ENCODE peak calls at places on chromosomes 2 and 18, in six cellular contexts. One of them, this sample, is unnamed.

GRCh38 chr18:32360682-32361345 is 109.9 kb downstream of the GAREM1 start:
- DNase-seq in AG04450: no peak
- DNase-seq in mammary epithelial cell: no peak
- DNase-seq in IMR-90: no peak
- DNase-seq in endodermal cell: no peak
- DNase-seq in brain microvascular endothelial cell: no peak
- DNase-seq in this sample: no peak

GRCh38 chr18:39839782-39840181 is 2115.3 kb upstream of the PIK3C3 start:
- DNase-seq in AG04450: no peak
- DNase-seq in mammary epithelial cell: no peak
- DNase-seq in IMR-90: peak
- DNase-seq in endodermal cell: no peak
- DNase-seq in brain microvascular endothelial cell: peak
- DNase-seq in this sample: no peak

GRCh38 chr2:23380562-23381065 is 4.4 kb upstream of the KLHL29 start:
- DNase-seq in AG04450: no peak
- DNase-seq in mammary epithelial cell: no peak
- DNase-seq in IMR-90: peak
- DNase-seq in endodermal cell: no peak
- DNase-seq in brain microvascular endothelial cell: no peak
- DNase-seq in this sample: no peak

GRCh38 chr2:64263315-64263714 is 119.1 kb upstream of the PELI1 start:
- DNase-seq in AG04450: peak
- DNase-seq in mammary epithelial cell: peak
- DNase-seq in IMR-90: peak
- DNase-seq in endodermal cell: no peak
- DNase-seq in brain microvascular endothelial cell: peak
- DNase-seq in this sample: peak

GRCh38 chr2:26615336-26616031 is 25.7 kb downstream of the CIB4 start:
- DNase-seq in AG04450: no peak
- DNase-seq in mammary epithelial cell: no peak
- DNase-seq in IMR-90: no peak
- DNase-seq in endodermal cell: peak
- DNase-seq in brain microvascular endothelial cell: no peak
- DNase-seq in this sample: no peak

GRCh38 chr2:186607660-186608324 is 17.9 kb downstream of the ITGAV start:
- DNase-seq in AG04450: no peak
- DNase-seq in mammary epithelial cell: no peak
- DNase-seq in IMR-90: peak
- DNase-seq in endodermal cell: no peak
- DNase-seq in brain microvascular endothelial cell: no peak
- DNase-seq in this sample: no peak

GRCh38 chr2:201542291-201542690 is 90.8 kb downstream of the STRADB start:
- DNase-seq in AG04450: no peak
- DNase-seq in mammary epithelial cell: no peak
- DNase-seq in IMR-90: no peak
- DNase-seq in endodermal cell: no peak
- DNase-seq in brain microvascular endothelial cell: no peak
- DNase-seq in this sample: no peak

GRCh38 chr2:108607706-108608301 is 73.5 kb downstream of the LIMS1 start:
- DNase-seq in AG04450: no peak
- DNase-seq in mammary epithelial cell: no peak
- DNase-seq in IMR-90: peak
- DNase-seq in endodermal cell: peak
- DNase-seq in brain microvascular endothelial cell: no peak
- DNase-seq in this sample: no peak

GRCh38 chr2:161223139-161223732 is 63.0 kb downstream of the TANK start:
- DNase-seq in AG04450: no peak
- DNase-seq in mammary epithelial cell: peak
- DNase-seq in IMR-90: peak
- DNase-seq in endodermal cell: no peak
- DNase-seq in brain microvascular endothelial cell: no peak
- DNase-seq in this sample: no peak

GRCh38 chr2:32594573-32594972 is 33.3 kb upstream of the TTC27 start:
- DNase-seq in AG04450: no peak
- DNase-seq in mammary epithelial cell: no peak
- DNase-seq in IMR-90: no peak
- DNase-seq in endodermal cell: no peak
- DNase-seq in brain microvascular endothelial cell: no peak
- DNase-seq in this sample: no peak

GRCh38 chr2:182924311-182924710 is 57.9 kb upstream of the FRZB start:
- DNase-seq in AG04450: no peak
- DNase-seq in mammary epithelial cell: peak
- DNase-seq in IMR-90: peak
- DNase-seq in endodermal cell: no peak
- DNase-seq in brain microvascular endothelial cell: no peak
- DNase-seq in this sample: no peak

GRCh38 chr18:78579854-78580577 is 399.6 kb upstream of the SALL3 start:
- DNase-seq in AG04450: no peak
- DNase-seq in mammary epithelial cell: no peak
- DNase-seq in IMR-90: no peak
- DNase-seq in endodermal cell: no peak
- DNase-seq in brain microvascular endothelial cell: no peak
- DNase-seq in this sample: no peak

GRCh38 chr2:188787661-188788044 is 186.5 kb upstream of the COL3A1 start:
- DNase-seq in AG04450: no peak
- DNase-seq in mammary epithelial cell: no peak
- DNase-seq in IMR-90: no peak
- DNase-seq in endodermal cell: no peak
- DNase-seq in brain microvascular endothelial cell: peak
- DNase-seq in this sample: no peak

GRCh38 chr18:74951165-74951760 is 257.7 kb downstream of the PTGR3 start:
- DNase-seq in AG04450: peak
- DNase-seq in mammary epithelial cell: peak
- DNase-seq in IMR-90: peak
- DNase-seq in endodermal cell: no peak
- DNase-seq in brain microvascular endothelial cell: peak
- DNase-seq in this sample: peak

GRCh38 chr18:74949611-74950010 is 259.3 kb downstream of the PTGR3 start:
- DNase-seq in AG04450: no peak
- DNase-seq in mammary epithelial cell: no peak
- DNase-seq in IMR-90: no peak
- DNase-seq in endodermal cell: no peak
- DNase-seq in brain microvascular endothelial cell: peak
- DNase-seq in this sample: no peak

GRCh38 chr18:74947875-74948274 is 261.1 kb downstream of the PTGR3 start:
- DNase-seq in AG04450: no peak
- DNase-seq in mammary epithelial cell: no peak
- DNase-seq in IMR-90: no peak
- DNase-seq in endodermal cell: no peak
- DNase-seq in brain microvascular endothelial cell: no peak
- DNase-seq in this sample: no peak

GRCh38 chr18:74947417-74947816 is 261.5 kb downstream of the PTGR3 start:
- DNase-seq in AG04450: no peak
- DNase-seq in mammary epithelial cell: no peak
- DNase-seq in IMR-90: no peak
- DNase-seq in endodermal cell: peak
- DNase-seq in brain microvascular endothelial cell: no peak
- DNase-seq in this sample: no peak

GRCh38 chr18:74950479-74950878 is 258.5 kb downstream of the PTGR3 start:
- DNase-seq in AG04450: no peak
- DNase-seq in mammary epithelial cell: no peak
- DNase-seq in IMR-90: no peak
- DNase-seq in endodermal cell: no peak
- DNase-seq in brain microvascular endothelial cell: no peak
- DNase-seq in this sample: no peak
- H3K27ac ChIP-seq in AG04450: peak
- H3K27ac ChIP-seq in mammary epithelial cell: no peak
- H3K27ac ChIP-seq in IMR-90: no peak
- H3K27ac ChIP-seq in endodermal cell: no peak
- H3K27ac ChIP-seq in brain microvascular endothelial cell: peak
- H3K27ac ChIP-seq in this sample: no peak

GRCh38 chr18:56727399-56727798 is 76.2 kb downstream of the WDR7 start:
- DNase-seq in AG04450: no peak
- DNase-seq in mammary epithelial cell: peak
- DNase-seq in IMR-90: no peak
- DNase-seq in endodermal cell: peak
- DNase-seq in brain microvascular endothelial cell: no peak
- DNase-seq in this sample: no peak
- H3K27ac ChIP-seq in AG04450: no peak
- H3K27ac ChIP-seq in mammary epithelial cell: no peak
- H3K27ac ChIP-seq in IMR-90: no peak
- H3K27ac ChIP-seq in endodermal cell: no peak
- H3K27ac ChIP-seq in brain microvascular endothelial cell: no peak
- H3K27ac ChIP-seq in this sample: no peak

GRCh38 chr2:96146881-96147592 is 1.8 kb upstream of the DUSP2 start:
- DNase-seq in AG04450: no peak
- DNase-seq in mammary epithelial cell: peak
- DNase-seq in IMR-90: no peak
- DNase-seq in endodermal cell: peak
- DNase-seq in brain microvascular endothelial cell: peak
- DNase-seq in this sample: no peak
- H3K27ac ChIP-seq in AG04450: no peak
- H3K27ac ChIP-seq in mammary epithelial cell: no peak
- H3K27ac ChIP-seq in IMR-90: no peak
- H3K27ac ChIP-seq in endodermal cell: no peak
- H3K27ac ChIP-seq in brain microvascular endothelial cell: no peak
- H3K27ac ChIP-seq in this sample: peak

GRCh38 chr18:62435435-62436031 is 87.3 kb upstream of the ZCCHC2 start:
- DNase-seq in AG04450: no peak
- DNase-seq in mammary epithelial cell: no peak
- DNase-seq in IMR-90: no peak
- DNase-seq in endodermal cell: no peak
- DNase-seq in brain microvascular endothelial cell: no peak
- DNase-seq in this sample: no peak

GRCh38 chr18:62436636-62437519 is 85.9 kb upstream of the ZCCHC2 start:
- DNase-seq in AG04450: no peak
- DNase-seq in mammary epithelial cell: peak
- DNase-seq in IMR-90: peak
- DNase-seq in endodermal cell: no peak
- DNase-seq in brain microvascular endothelial cell: peak
- DNase-seq in this sample: no peak

GRCh38 chr18:62438402-62438801 is 84.4 kb upstream of the ZCCHC2 start:
- DNase-seq in AG04450: no peak
- DNase-seq in mammary epithelial cell: no peak
- DNase-seq in IMR-90: no peak
- DNase-seq in endodermal cell: no peak
- DNase-seq in brain microvascular endothelial cell: no peak
- DNase-seq in this sample: no peak

GRCh38 chr18:62438876-62439275 is 83.9 kb upstream of the ZCCHC2 start:
- DNase-seq in AG04450: no peak
- DNase-seq in mammary epithelial cell: no peak
- DNase-seq in IMR-90: no peak
- DNase-seq in endodermal cell: no peak
- DNase-seq in brain microvascular endothelial cell: no peak
- DNase-seq in this sample: no peak

DNA sequence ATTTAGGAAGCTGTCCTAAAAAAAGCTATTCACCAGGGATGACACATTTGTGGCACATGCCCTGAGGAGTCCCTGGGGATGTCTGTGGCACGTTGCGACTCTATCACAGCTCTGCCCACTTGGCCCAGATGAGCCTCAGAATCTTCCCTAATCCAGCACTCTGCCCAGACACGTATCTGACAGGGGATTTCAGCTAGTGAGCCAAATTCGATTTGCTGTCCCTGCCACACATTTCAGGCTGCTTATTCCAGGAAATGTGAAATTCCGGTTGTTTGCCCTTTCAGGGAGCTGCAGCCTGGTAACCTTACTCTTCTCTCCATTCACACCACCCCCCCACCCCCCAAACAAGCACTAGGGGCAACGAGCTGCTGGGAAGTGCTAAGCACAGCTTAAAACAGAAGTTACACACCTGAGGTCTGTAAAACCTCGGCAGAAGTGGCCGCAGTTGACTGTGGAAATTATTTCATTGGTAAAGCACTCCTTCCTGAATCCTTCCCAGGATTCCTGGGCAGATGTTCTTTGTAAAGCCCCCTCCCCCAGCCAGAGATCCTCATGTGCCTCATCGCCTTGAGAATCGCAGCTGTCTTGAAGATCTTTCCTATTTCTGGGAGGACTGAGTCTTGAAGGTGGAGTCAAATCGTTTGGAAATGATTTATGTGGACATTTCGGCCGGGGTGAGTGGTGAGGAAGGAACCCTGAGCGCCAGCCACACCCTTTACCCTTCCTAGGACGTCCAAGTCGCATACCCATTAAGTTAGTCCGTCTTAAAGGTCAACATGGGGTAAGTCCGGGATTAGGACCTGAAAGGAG is 85.1 kb upstream of the ZCCHC2 start:
- DNase-seq in AG04450: no peak
- DNase-seq in mammary epithelial cell: peak
- DNase-seq in IMR-90: no peak
- DNase-seq in endodermal cell: no peak
- DNase-seq in brain microvascular endothelial cell: no peak
- DNase-seq in this sample: no peak
- H3K27ac ChIP-seq in AG04450: no peak
- H3K27ac ChIP-seq in mammary epithelial cell: peak
- H3K27ac ChIP-seq in IMR-90: no peak
- H3K27ac ChIP-seq in endodermal cell: no peak
- H3K27ac ChIP-seq in brain microvascular endothelial cell: no peak
- H3K27ac ChIP-seq in this sample: peak

GRCh38 chr2:190659553-190659952 is 10.7 kb downstream of the NAB1 start:
- DNase-seq in AG04450: no peak
- DNase-seq in mammary epithelial cell: no peak
- DNase-seq in IMR-90: no peak
- DNase-seq in endodermal cell: no peak
- DNase-seq in brain microvascular endothelial cell: no peak
- DNase-seq in this sample: no peak
- H3K27ac ChIP-seq in AG04450: no peak
- H3K27ac ChIP-seq in mammary epithelial cell: no peak
- H3K27ac ChIP-seq in IMR-90: no peak
- H3K27ac ChIP-seq in endodermal cell: no peak
- H3K27ac ChIP-seq in brain microvascular endothelial cell: no peak
- H3K27ac ChIP-seq in this sample: no peak

GRCh38 chr2:56326346-56326741 is 142.6 kb downstream of the CCDC85A start:
- DNase-seq in AG04450: no peak
- DNase-seq in mammary epithelial cell: no peak
- DNase-seq in IMR-90: no peak
- DNase-seq in endodermal cell: no peak
- DNase-seq in brain microvascular endothelial cell: no peak
- DNase-seq in this sample: no peak

GRCh38 chr2:56325661-56326345 is 142.0 kb downstream of the CCDC85A start:
- DNase-seq in AG04450: no peak
- DNase-seq in mammary epithelial cell: no peak
- DNase-seq in IMR-90: no peak
- DNase-seq in endodermal cell: no peak
- DNase-seq in brain microvascular endothelial cell: no peak
- DNase-seq in this sample: no peak
- H3K27ac ChIP-seq in AG04450: no peak
- H3K27ac ChIP-seq in mammary epithelial cell: no peak
- H3K27ac ChIP-seq in IMR-90: no peak
- H3K27ac ChIP-seq in endodermal cell: no peak
- H3K27ac ChIP-seq in brain microvascular endothelial cell: no peak
- H3K27ac ChIP-seq in this sample: no peak